ENCODE peak calls at places on chromosomes 7 and 10, in four cellular contexts. One of them, this sample, is unnamed.

GRCh38 chr10:71078454-71079145 is 133.8 kb upstream of the UNC5B start:
- DNase-seq in endodermal cell: peak
- DNase-seq in fibroblast of lung: no peak
- DNase-seq in ovary: no peak
- DNase-seq in this sample: no peak

GRCh38 chr10:58237014-58237830 is 30.5 kb downstream of the IPMK start:
- DNase-seq in fibroblast of lung: peak
- DNase-seq in endodermal cell: no peak
- DNase-seq in ovary: no peak
- DNase-seq in this sample: no peak

GRCh38 chr7:150629347-150629746 is 2.8 kb downstream of the GIMAP6 start:
- DNase-seq in ovary: no peak
- DNase-seq in fibroblast of lung: no peak
- DNase-seq in endodermal cell: no peak
- DNase-seq in this sample: no peak

GRCh38 chr7:159094030-159094740 is 50.5 kb downstream of the VIPR2 start:
- DNase-seq in fibroblast of lung: no peak
- DNase-seq in ovary: no peak
- DNase-seq in endodermal cell: peak
- DNase-seq in this sample: no peak

GRCh38 chr10:18649364-18649959 is 1.9 kb downstream of the NSUN6 start:
- DNase-seq in ovary: no peak
- DNase-seq in fibroblast of lung: no peak
- DNase-seq in endodermal cell: no peak
- DNase-seq in this sample: no peak

GRCh38 chr7:99379043-99379577 is 4.6 kb downstream of the ARPC1B start:
- DNase-seq in ovary: no peak
- DNase-seq in endodermal cell: no peak
- DNase-seq in fibroblast of lung: peak
- DNase-seq in this sample: peak

GRCh38 chr10:62636825-62637248 is 167.7 kb upstream of the ADO start:
- DNase-seq in fibroblast of lung: no peak
- DNase-seq in endodermal cell: no peak
- DNase-seq in ovary: no peak
- DNase-seq in this sample: no peak

GRCh38 chr10:69449841-69450240 is 1.4 kb upstream of the TSPAN15 start:
- DNase-seq in fibroblast of lung: no peak
- DNase-seq in endodermal cell: peak
- DNase-seq in ovary: no peak
- DNase-seq in this sample: peak

GRCh38 chr10:74156919-74157289 is 5.9 kb downstream of the ADK start:
- DNase-seq in fibroblast of lung: peak
- DNase-seq in ovary: peak
- DNase-seq in endodermal cell: no peak
- DNase-seq in this sample: no peak

GRCh38 chr7:102279537-102280400 is 6.9 kb upstream of the SH2B2 start:
- DNase-seq in ovary: peak
- DNase-seq in fibroblast of lung: peak
- DNase-seq in endodermal cell: peak
- DNase-seq in this sample: peak

GRCh38 chr7:134174797-134175261 is 47.7 kb downstream of the LRGUK start:
- DNase-seq in ovary: no peak
- DNase-seq in fibroblast of lung: peak
- DNase-seq in endodermal cell: no peak
- DNase-seq in this sample: peak

GRCh38 chr10:17229016-17229716 is 1.1 kb downstream of the VIM start:
- DNase-seq in ovary: peak
- DNase-seq in fibroblast of lung: peak
- DNase-seq in endodermal cell: peak
- DNase-seq in this sample: peak

DNA sequence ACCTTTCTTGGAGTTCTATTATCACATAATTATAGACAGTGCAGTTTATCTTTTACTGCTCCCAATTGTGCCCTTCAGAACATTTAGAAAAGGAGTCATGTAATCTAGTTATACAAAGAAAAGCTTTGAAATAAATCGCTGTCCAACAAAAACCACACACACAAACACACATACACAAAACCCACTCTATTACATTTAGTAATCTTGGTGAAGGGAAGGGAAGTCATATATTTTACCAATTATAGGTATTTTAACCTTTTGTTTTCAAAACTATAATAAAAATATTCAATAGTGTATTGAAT is 27.0 kb downstream of the ARL4A start:
- DNase-seq in fibroblast of lung: no peak
- DNase-seq in ovary: no peak
- DNase-seq in endodermal cell: no peak
- DNase-seq in this sample: no peak
- H3K4me3 ChIP-seq in fibroblast of lung: no peak
- H3K4me3 ChIP-seq in ovary: no peak
- H3K4me3 ChIP-seq in endodermal cell: no peak
- H3K4me3 ChIP-seq in this sample: no peak

GRCh38 chr10:35564276-35564982 is 40.7 kb upstream of the GJD4 start:
- DNase-seq in endodermal cell: no peak
- DNase-seq in ovary: no peak
- DNase-seq in fibroblast of lung: peak
- DNase-seq in this sample: no peak
- H3K27ac ChIP-seq in endodermal cell: no peak
- H3K27ac ChIP-seq in ovary: no peak
- H3K27ac ChIP-seq in fibroblast of lung: no peak
- H3K27ac ChIP-seq in this sample: no peak

DNA sequence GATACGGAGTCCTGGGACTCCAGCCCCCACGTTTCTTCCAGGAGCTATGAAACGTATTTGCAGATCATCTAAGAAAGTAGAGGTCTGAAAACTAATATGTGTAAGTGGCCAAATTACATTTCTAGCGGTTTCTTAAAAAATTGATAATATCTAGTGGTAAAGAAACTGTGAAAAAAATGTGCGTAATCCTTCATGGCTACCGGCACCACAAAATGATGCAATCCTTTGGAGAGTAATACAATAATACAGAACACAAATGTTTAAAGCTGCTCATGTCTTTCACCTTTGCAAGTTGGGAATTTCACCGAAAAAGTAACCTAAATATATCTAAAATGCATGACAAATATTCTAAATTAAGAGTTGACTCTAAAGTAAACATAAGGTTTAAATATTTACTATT is 742.1 kb downstream of the GRID1 start:
- DNase-seq in ovary: no peak
- DNase-seq in fibroblast of lung: no peak
- DNase-seq in endodermal cell: no peak
- DNase-seq in this sample: no peak
- H3K4me3 ChIP-seq in ovary: no peak
- H3K4me3 ChIP-seq in fibroblast of lung: no peak
- H3K4me3 ChIP-seq in endodermal cell: no peak
- H3K4me3 ChIP-seq in this sample: no peak

GRCh38 chr10:119210633-119211032 is 3.3 kb downstream of the GRK5 start:
- DNase-seq in ovary: no peak
- DNase-seq in endodermal cell: no peak
- DNase-seq in fibroblast of lung: no peak
- DNase-seq in this sample: no peak

GRCh38 chr10:119209050-119209735 is 1.8 kb downstream of the GRK5 start:
- DNase-seq in endodermal cell: peak
- DNase-seq in ovary: peak
- DNase-seq in fibroblast of lung: peak
- DNase-seq in this sample: peak

GRCh38 chr10:119209736-119210355 is 2.5 kb downstream of the GRK5 start:
- DNase-seq in fibroblast of lung: peak
- DNase-seq in endodermal cell: no peak
- DNase-seq in ovary: no peak
- DNase-seq in this sample: no peak

GRCh38 chr10:119211625-119212441 is 4.5 kb downstream of the GRK5 start:
- DNase-seq in endodermal cell: no peak
- DNase-seq in fibroblast of lung: peak
- DNase-seq in ovary: no peak
- DNase-seq in this sample: no peak

GRCh38 chr10:119211176-119211575 is 3.8 kb downstream of the GRK5 start:
- DNase-seq in ovary: no peak
- DNase-seq in fibroblast of lung: peak
- DNase-seq in endodermal cell: no peak
- DNase-seq in this sample: no peak
- H3K27ac ChIP-seq in ovary: no peak
- H3K27ac ChIP-seq in fibroblast of lung: peak
- H3K27ac ChIP-seq in endodermal cell: no peak
- H3K27ac ChIP-seq in this sample: peak

GRCh38 chr7:94374231-94374630 is 20.5 kb upstream of the COL1A2 start:
- DNase-seq in endodermal cell: peak
- DNase-seq in fibroblast of lung: peak
- DNase-seq in ovary: peak
- DNase-seq in this sample: peak
- H3K4me3 ChIP-seq in endodermal cell: peak
- H3K4me3 ChIP-seq in fibroblast of lung: peak
- H3K4me3 ChIP-seq in ovary: no peak
- H3K4me3 ChIP-seq in this sample: no peak

GRCh38 chr10:90959826-90960225 is 38.9 kb upstream of the ANKRD1 start:
- DNase-seq in fibroblast of lung: no peak
- DNase-seq in ovary: no peak
- DNase-seq in endodermal cell: no peak
- DNase-seq in this sample: no peak
- H3K27ac ChIP-seq in fibroblast of lung: no peak
- H3K27ac ChIP-seq in ovary: no peak
- H3K27ac ChIP-seq in endodermal cell: no peak
- H3K27ac ChIP-seq in this sample: no peak

GRCh38 chr10:100008142-100008522 is 1.6 kb downstream of the DNMBP start:
- DNase-seq in endodermal cell: no peak
- DNase-seq in ovary: no peak
- DNase-seq in fibroblast of lung: peak
- DNase-seq in this sample: no peak

GRCh38 chr10:100004805-100005510 is 4.8 kb downstream of the DNMBP start:
- DNase-seq in ovary: no peak
- DNase-seq in endodermal cell: no peak
- DNase-seq in fibroblast of lung: no peak
- DNase-seq in this sample: no peak

GRCh38 chr10:100007239-100008141 is 2.3 kb downstream of the DNMBP start:
- DNase-seq in ovary: no peak
- DNase-seq in endodermal cell: no peak
- DNase-seq in fibroblast of lung: peak
- DNase-seq in this sample: no peak

GRCh38 chr10:100008708-100009282 is 952 bp downstream of the DNMBP start:
- DNase-seq in fibroblast of lung: peak
- DNase-seq in endodermal cell: no peak
- DNase-seq in ovary: no peak
- DNase-seq in this sample: no peak

GRCh38 chr10:100006241-100006886 is 3.4 kb downstream of the DNMBP start:
- DNase-seq in fibroblast of lung: peak
- DNase-seq in endodermal cell: no peak
- DNase-seq in ovary: no peak
- DNase-seq in this sample: peak
- H3K4me3 ChIP-seq in fibroblast of lung: peak
- H3K4me3 ChIP-seq in endodermal cell: peak
- H3K4me3 ChIP-seq in ovary: no peak
- H3K4me3 ChIP-seq in this sample: no peak

DNA sequence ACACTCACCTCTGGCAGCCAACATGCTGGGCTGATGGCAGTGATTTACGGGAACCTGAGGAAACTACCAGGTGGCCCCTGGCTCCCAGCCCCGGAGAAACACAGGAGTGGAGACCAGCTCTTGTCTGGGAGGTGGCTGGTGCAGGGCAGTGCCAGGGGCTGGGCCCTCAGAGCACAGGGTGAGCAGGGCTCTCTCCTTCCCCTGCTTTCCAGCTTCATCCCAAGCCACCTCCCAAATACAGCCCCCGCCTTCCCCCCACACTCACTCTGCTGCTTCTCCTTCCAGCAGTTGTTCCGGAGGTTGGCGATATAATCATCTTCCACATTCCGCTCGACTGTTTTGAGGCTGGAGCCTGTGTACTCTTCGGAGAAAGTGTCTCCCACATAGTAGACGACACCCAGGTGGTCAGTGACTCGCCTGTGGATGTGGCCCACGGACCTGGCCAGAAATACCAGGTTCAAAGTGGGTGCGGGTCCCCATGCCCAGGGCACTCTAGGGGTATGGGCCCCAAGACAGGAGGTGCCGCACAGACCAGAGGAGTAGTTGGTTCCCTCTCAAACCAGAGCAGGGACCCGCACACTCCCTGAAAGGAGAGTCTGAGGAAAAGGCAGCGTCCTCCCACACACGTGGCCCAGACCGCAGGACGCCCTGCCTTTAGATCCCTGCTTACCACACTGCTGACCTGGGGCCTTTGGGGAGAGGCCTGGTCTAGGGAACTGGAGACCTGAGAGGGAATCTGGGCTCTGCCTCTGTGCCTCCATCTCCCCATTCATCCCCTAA is 18.3 kb downstream of the DNAJB12 start:
- DNase-seq in fibroblast of lung: peak
- DNase-seq in endodermal cell: peak
- DNase-seq in ovary: peak
- DNase-seq in this sample: peak
- H3K27ac ChIP-seq in fibroblast of lung: peak
- H3K27ac ChIP-seq in endodermal cell: peak
- H3K27ac ChIP-seq in ovary: peak
- H3K27ac ChIP-seq in this sample: no peak

GRCh38 chr7:80521809-80522208 is 9.9 kb upstream of the GNAT3 start:
- DNase-seq in fibroblast of lung: no peak
- DNase-seq in endodermal cell: no peak
- DNase-seq in ovary: no peak
- DNase-seq in this sample: no peak

GRCh38 chr7:80528689-80529088 is 16.8 kb upstream of the GNAT3 start:
- DNase-seq in ovary: no peak
- DNase-seq in fibroblast of lung: no peak
- DNase-seq in endodermal cell: no peak
- DNase-seq in this sample: no peak

GRCh38 chr7:80529362-80529761 is 17.5 kb upstream of the GNAT3 start:
- DNase-seq in fibroblast of lung: peak
- DNase-seq in endodermal cell: no peak
- DNase-seq in ovary: no peak
- DNase-seq in this sample: no peak

GRCh38 chr7:80530136-80530535 is 18.3 kb upstream of the GNAT3 start:
- DNase-seq in fibroblast of lung: no peak
- DNase-seq in ovary: no peak
- DNase-seq in endodermal cell: no peak
- DNase-seq in this sample: no peak

GRCh38 chr7:80526472-80526871 is 14.6 kb upstream of the GNAT3 start:
- DNase-seq in ovary: no peak
- DNase-seq in fibroblast of lung: no peak
- DNase-seq in endodermal cell: no peak
- DNase-seq in this sample: no peak
- H3K4me3 ChIP-seq in ovary: no peak
- H3K4me3 ChIP-seq in fibroblast of lung: no peak
- H3K4me3 ChIP-seq in endodermal cell: no peak
- H3K4me3 ChIP-seq in this sample: no peak